ENCODE peak calls at places on chromosomes 11 and 22, in nine cellular contexts. E is SK-N-SH, G is hepatocyte, V is activated T-helper 1 cell treated with Interleukin-2 at 50 U/mL for 16 hours, P is GM04503, H is ACHN, N is endothelial cell, D is SW 1271, B is immature natural killer cell. S is an unnamed sample.

GRCh38 chr22:29820941-29821789 is 16.9 kb downstream of the ASCC2 start:
- DNase-seq in B (no peak), P (peak), V (no peak), E (peak), H (peak), N (no peak), G (peak), D (peak), S (peak)

GRCh38 chr22:27638329-27639179 is 163.0 kb downstream of the MN1 start:
- DNase-seq in N (no peak), B (no peak), H (no peak), G (no peak), P (no peak), D (no peak), E (no peak), V (no peak), S (no peak)

GRCh38 chr11:36214976-36215687 is 74.1 kb downstream of the COMMD9 start:
- DNase-seq in P (no peak), B (no peak), E (no peak), H (no peak), V (no peak), N (no peak), G (no peak), D (no peak), S (no peak)

GRCh38 chr11:15627560-15627959 is 512.8 kb downstream of the INSC start:
- DNase-seq in H (peak), G (no peak), N (no peak), P (no peak), B (no peak), E (no peak), D (no peak), V (no peak), S (no peak)

GRCh38 chr11:21295508-21295907 is 626.1 kb downstream of the NELL1 start:
- DNase-seq in E (no peak), D (no peak), G (no peak), B (no peak), V (no peak), P (no peak), N (no peak), H (no peak), S (no peak)

GRCh38 chr11:5204787-5205186 is 4.3 kb upstream of the OR51V1 start:
- DNase-seq in B (no peak), H (peak), G (peak), E (peak), P (peak), N (peak), V (no peak), D (peak), S (peak)

GRCh38 chr11:534592-535518 is 521 bp downstream of the HRAS start:
- DNase-seq in B (no peak), H (peak), P (no peak), N (peak), E (peak), D (no peak), G (peak), V (no peak), S (no peak)

GRCh38 chr11:120139316-120140069 is 1.6 kb upstream of the TRIM29 start:
- DNase-seq in B (no peak), N (no peak), V (no peak), P (no peak), E (peak), H (no peak), D (no peak), G (no peak), S (no peak)

GRCh38 chr11:112267188-112267591 is 6.5 kb upstream of the PLET1 start:
- DNase-seq in P (no peak), B (no peak), V (no peak), D (no peak), G (no peak), E (no peak), H (no peak), N (no peak), S (no peak)

GRCh38 chr11:64048042-64048854 is 12.5 kb downstream of the FLRT1 start:
- DNase-seq in H (no peak), G (no peak), E (peak), P (no peak), N (no peak), D (no peak), B (no peak), V (no peak), S (no peak)

GRCh38 chr11:1508986-1509385 is 22.4 kb upstream of the MOB2 start:
- DNase-seq in B (no peak), D (no peak), P (no peak), H (no peak), V (no peak), E (no peak), G (no peak), N (no peak), S (no peak)

GRCh38 chr11:2578006-2578933 is 121.5 kb downstream of the KCNQ1OT1 start:
- DNase-seq in V (no peak), N (no peak), H (no peak), D (no peak), E (peak), G (no peak), B (no peak), P (no peak), S (no peak)

GRCh38 chr11:10628506-10629236 is 60.2 kb upstream of the LYVE1 start:
- DNase-seq in E (no peak), B (no peak), D (no peak), N (no peak), P (no peak), V (no peak), H (no peak), G (no peak), S (no peak)

GRCh38 chr11:116701876-116702275 is 70.9 kb downstream of the BUD13 start:
- DNase-seq in N (no peak), D (no peak), G (no peak), B (no peak), E (peak), V (no peak), H (no peak), P (no peak), S (no peak)

GRCh38 chr22:24938741-24939341 is 7.7 kb downstream of the LHFPL7 start:
- DNase-seq in V (no peak), N (peak), P (no peak), E (peak), B (peak), G (peak), H (peak), D (peak), S (no peak)

GRCh38 chr11:123302751-123303195 is 107.7 kb upstream of the CLMP start:
- DNase-seq in N (no peak), V (no peak), B (no peak), P (peak), H (peak), E (no peak), D (no peak), G (peak), S (peak)

GRCh38 chr22:40703731-40704130 is 24.4 kb downstream of the MCHR1 start:
- DNase-seq in D (no peak), G (no peak), B (no peak), P (no peak), N (no peak), E (no peak), H (no peak), V (no peak), S (no peak)

GRCh38 chr22:42418811-42419243 is 13.4 kb downstream of the NFAM1 start:
- DNase-seq in V (no peak), E (no peak), H (no peak), B (no peak), P (no peak), G (no peak), N (no peak), D (no peak), S (no peak)

GRCh38 chr22:28030442-28030841 is 111.4 kb upstream of the PITPNB start:
- DNase-seq in B (no peak), E (no peak), H (no peak), G (no peak), P (no peak), V (no peak), N (no peak), D (no peak), S (no peak)

GRCh38 chr11:113675003-113675471 is 31.1 kb downstream of the TMPRSS5 start:
- DNase-seq in B (peak), E (no peak), N (no peak), P (peak), V (no peak), G (no peak), D (no peak), H (peak), S (peak)

GRCh38 chr11:35227551-35228341 is 88.8 kb downstream of the CD44 start:
- DNase-seq in G (no peak), P (no peak), N (no peak), V (no peak), E (no peak), D (no peak), H (no peak), B (no peak), S (no peak)

GRCh38 chr11:100719362-100719761 is 32.3 kb downstream of the ARHGAP42 start:
- DNase-seq in D (peak), E (no peak), P (no peak), N (no peak), H (peak), G (peak), V (no peak), B (no peak), S (no peak)

GRCh38 chr22:24968066-24968561 is 15.6 kb downstream of the KIAA1671 start:
- DNase-seq in N (no peak), H (peak), E (no peak), V (no peak), D (peak), G (no peak), B (no peak), P (no peak), S (no peak)

GRCh38 chr11:64743591-64744543 is at the start of gene RASGRP2:
- DNase-seq in H (peak), G (peak), P (no peak), D (no peak), E (peak), N (peak), V (peak), B (peak), S (no peak)

GRCh38 chr22:31250740-31251330 is 38.7 kb downstream of the LIMK2 start:
- DNase-seq in E (no peak), G (peak), D (no peak), P (no peak), V (no peak), N (no peak), B (no peak), H (no peak), S (no peak)